ENCODE peak calls at places on chromosomes 7 and 10, in six cellular contexts. F is tibial artery; T is neural progenitor cell; S is K562; V is CD8-positive, alpha-beta T cell; M is RWPE2. H is an unnamed sample.

GRCh38 chr7:75875113-75876080 is 3.4 kb upstream of the RHBDD2 start:
- DNase-seq in F (no peak), T (no peak), S (no peak), V (no peak), M (no peak), H (no peak)

GRCh38 chr10:133058267-133059092 is 29.2 kb upstream of the ADGRA1 start:
- DNase-seq in F (no peak), T (no peak), S (no peak), V (no peak), M (no peak), H (no peak)

GRCh38 chr10:126243976-126244375 is 144.3 kb downstream of the ADAM12 start:
- DNase-seq in F (no peak), T (no peak), S (no peak), V (no peak), M (no peak), H (no peak)

GRCh38 chr7:25786958-25787730 is 364.9 kb upstream of the NFE2L3 start:
- DNase-seq in F (no peak), T (no peak), S (no peak), V (no peak), M (no peak), H (no peak)

GRCh38 chr10:86261933-86262665 is 104.5 kb downstream of the GRID1 start:
- DNase-seq in F (no peak), T (peak; percentile 59), S (peak; percentile 35), V (no peak), M (peak; percentile 32), H (peak; percentile 76)

GRCh38 chr7:828793-829561 is 3.3 kb upstream of the SUN1 start:
- DNase-seq in F (no peak), T (no peak), S (no peak), V (no peak), M (no peak), H (no peak)

GRCh38 chr10:88004451-88004850 is 141.0 kb downstream of the PTEN start:
- DNase-seq in F (no peak), T (no peak), S (no peak), V (no peak), M (no peak), H (no peak)

GRCh38 chr10:8591619-8592018 is 537.1 kb downstream of the GATA3 start:
- DNase-seq in F (no peak), T (no peak), S (no peak), V (no peak), M (no peak), H (no peak)

GRCh38 chr10:71772832-71773220 is 494 bp downstream of the VSIR start:
- DNase-seq in F (no peak), T (no peak), S (no peak), V (no peak), M (no peak), H (no peak)

GRCh38 chr10:8102708-8103401 is 48.4 kb downstream of the GATA3 start:
- DNase-seq in F (no peak), T (no peak), S (no peak), V (no peak), M (no peak), H (no peak)

GRCh38 chr10:125000366-125001312 is 58.7 kb downstream of the ZRANB1 start:
- DNase-seq in F (peak; percentile 41), T (peak; percentile 76), S (no peak), V (no peak), M (no peak), H (peak; percentile 63)

GRCh38 chr10:86367339-86367951 is 850 bp upstream of the GRID1 start:
- DNase-seq in F (peak; percentile 22), T (peak; percentile 59), S (no peak), V (no peak), M (peak; percentile 55), H (peak; percentile 61)

GRCh38 chr7:92904292-92905131 is 68.1 kb upstream of the CDK6 start:
- DNase-seq in F (no peak), T (no peak), S (peak; percentile 88), V (peak; percentile 71), M (peak; percentile 93), H (no peak)

GRCh38 chr7:11507929-11508328 is 324.1 kb downstream of the THSD7A start:
- DNase-seq in F (no peak), T (peak; percentile 30), S (no peak), V (no peak), M (no peak), H (no peak)

GRCh38 chr10:80530251-80530650 is 7.5 kb upstream of the SH2D4B start:
- DNase-seq in F (no peak), T (no peak), S (no peak), V (peak; percentile 9), M (no peak), H (no peak)

GRCh38 chr10:78634835-78635234 is 433.9 kb upstream of the ZMIZ1 start:
- DNase-seq in F (peak; percentile 49), T (no peak), S (no peak), V (no peak), M (no peak), H (no peak)

GRCh38 chr10:12902959-12903358 is 98.6 kb downstream of the CCDC3 start:
- DNase-seq in F (no peak), T (no peak), S (no peak), V (no peak), M (no peak), H (no peak)

GRCh38 chr7:145902123-145902522 is 214.5 kb upstream of the CNTNAP2 start:
- DNase-seq in F (no peak), T (peak; percentile 12), S (no peak), V (no peak), M (no peak), H (no peak)

GRCh38 chr7:124031919-124032318 is 948 bp downstream of the TMEM229A start:
- DNase-seq in F (no peak), T (peak; percentile 32), S (no peak), V (no peak), M (no peak), H (no peak)

GRCh38 chr7:23468721-23469149 is 1.6 kb downstream of the IGF2BP3 start:
- DNase-seq in F (no peak), T (peak; percentile 48), S (peak; percentile 35), V (no peak), M (no peak), H (no peak)

GRCh38 chr7:23470290-23471089 is at the start of gene IGF2BP3:
- DNase-seq in F (no peak), T (peak; percentile 97), S (peak; percentile 97), V (no peak), M (peak; percentile 95), H (no peak)

GRCh38 chr7:23469961-23470250 is 385 bp downstream of the IGF2BP3 start:
- DNase-seq in F (no peak), T (peak; percentile 52), S (no peak), V (no peak), M (no peak), H (no peak)

GRCh38 chr7:23467731-23468720 is 2.3 kb downstream of the IGF2BP3 start:
- DNase-seq in F (no peak), T (peak; percentile 78), S (peak; percentile 77), V (no peak), M (no peak), H (no peak)

DNA sequence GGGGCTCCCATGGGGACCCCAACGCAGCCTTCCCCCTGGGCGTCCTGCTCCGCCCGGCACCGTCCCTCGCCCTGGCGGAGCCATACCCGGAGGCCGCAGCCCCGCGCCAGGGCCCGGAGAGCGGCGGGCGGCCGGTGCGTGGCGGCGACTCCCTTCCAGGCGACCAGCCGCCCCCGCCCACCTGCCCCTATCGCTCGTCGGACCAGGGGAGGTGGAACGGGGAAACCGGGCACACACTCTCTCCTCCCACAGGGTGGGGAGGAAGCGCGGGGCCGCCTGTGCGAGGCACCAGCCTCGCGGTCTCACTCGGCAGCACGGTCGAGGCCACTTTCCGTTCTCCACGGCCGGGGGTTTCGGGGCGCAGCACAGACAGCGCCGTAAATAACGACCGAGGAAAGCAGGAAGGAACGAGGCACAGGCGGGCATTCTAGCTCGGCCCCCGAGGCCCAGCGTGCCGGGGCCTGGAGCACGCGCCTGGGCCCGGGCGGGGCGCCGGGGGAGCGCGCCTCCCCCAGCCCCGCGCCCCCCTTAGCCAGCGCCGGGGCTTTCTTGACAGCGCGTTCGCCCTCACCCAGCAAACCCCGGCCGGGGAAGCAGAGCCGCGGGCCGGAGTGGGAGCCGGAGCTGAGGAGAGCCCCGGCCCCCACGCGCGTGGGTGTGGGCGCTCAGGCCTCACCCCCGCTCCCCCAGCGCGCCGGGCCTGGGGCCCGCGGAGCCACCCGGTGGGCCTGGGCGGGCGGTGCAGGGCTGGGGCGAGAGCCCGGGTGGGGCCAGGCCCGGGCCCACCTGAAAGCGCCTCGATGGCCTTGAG is 936 bp downstream of the IGF2BP3 start:
- DNase-seq in F (no peak), T (peak; percentile 52), S (peak; percentile 69), V (no peak), M (no peak), H (no peak)
- TF ChIP-seq CTCF in F (no peak), T (peak; percentile 16), S (peak; percentile 22), V (no peak), M (peak; percentile 3), H (no peak)

GRCh38 chr7:2524808-2525140 is 5.2 kb downstream of the LFNG start:
- DNase-seq in F (no peak), T (peak; percentile 93), S (no peak), V (no peak), M (no peak), H (no peak)
- H3K4me1 ChIP-seq in F (peaks cover 49% of the 10 kb centered on the region), T (peaks cover 44% of the 10 kb centered on the region), S (peaks cover 92% of the 10 kb centered on the region), V (peaks cover 73% of the 10 kb centered on the region), M (peaks cover 57% of the 10 kb centered on the region), H (peaks cover 99% of the 10 kb centered on the region)

GRCh38 chr7:57344957-57345356 is 105.0 kb upstream of the ZNF716 start:
- DNase-seq in F (no peak), T (no peak), S (no peak), V (no peak), M (no peak), H (no peak)
- TF ChIP-seq CTCF in F (no peak), T (no peak), S (no peak), V (no peak), M (no peak), H (no peak)

GRCh38 chr7:30027915-30028748 is at the start of gene PLEKHA8:
- DNase-seq in F (peak; percentile 80), T (peak; percentile 93), S (peak; percentile 91), V (peak; percentile 84), M (peak; percentile 81), H (peak; percentile 93)

GRCh38 chr7:30023524-30023923 is 3.0 kb downstream of the FKBP14 start:
- DNase-seq in F (no peak), T (no peak), S (peak; percentile 13), V (no peak), M (no peak), H (no peak)

GRCh38 chr7:30027065-30027456 is 559 bp upstream of the FKBP14 start:
- DNase-seq in F (no peak), T (no peak), S (no peak), V (peak; percentile 7), M (no peak), H (no peak)

GRCh38 chr7:30028749-30029635 is 780 bp downstream of the PLEKHA8 start:
- DNase-seq in F (peak; percentile 37), T (peak; percentile 74), S (peak; percentile 62), V (peak; percentile 6), M (peak; percentile 60), H (peak; percentile 82)

DNA sequence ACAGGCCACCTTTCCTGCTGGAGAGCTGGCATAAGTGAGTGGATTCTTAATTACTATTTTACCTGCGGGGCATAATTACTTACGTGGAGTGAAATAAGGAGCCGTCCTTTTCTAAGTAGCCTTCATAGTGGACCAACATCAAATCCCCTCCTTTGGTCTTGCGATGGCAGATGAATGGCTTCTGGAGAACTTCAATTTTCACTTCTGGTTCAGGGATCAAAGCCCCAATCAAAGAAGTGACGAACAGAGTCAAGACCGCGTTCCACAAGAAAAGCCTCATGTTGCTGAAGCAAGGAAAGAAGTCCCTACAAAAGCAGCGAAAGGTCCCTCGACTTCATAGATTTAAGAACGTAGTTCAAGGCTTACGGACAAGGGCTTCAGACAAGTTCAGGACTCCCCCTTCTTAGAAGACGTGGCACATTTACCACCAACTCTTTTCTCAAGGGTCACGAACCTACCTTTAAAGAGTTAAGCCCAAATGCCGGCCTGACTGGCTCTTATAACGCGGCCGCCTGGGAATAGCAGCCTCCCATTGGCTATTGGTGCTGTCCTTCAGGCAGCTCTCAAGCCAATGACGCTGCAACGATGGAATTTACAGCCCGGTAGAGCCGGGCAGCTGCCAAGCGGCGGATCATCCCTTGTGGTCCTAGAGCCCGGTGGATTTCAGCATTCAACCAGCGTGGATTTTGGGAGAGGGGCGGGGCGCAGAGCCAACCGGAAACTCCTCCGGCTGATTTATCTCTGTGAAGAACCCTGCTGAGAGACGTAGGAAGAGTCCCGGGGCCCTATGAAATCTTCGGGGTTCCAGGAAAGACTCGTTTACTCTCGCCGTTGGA is at the start of gene FKBP14:
- DNase-seq in F (peak; percentile 97), T (peak; percentile 99), S (peak; percentile 99), V (peak; percentile 85), M (peak; percentile 97), H (peak; percentile 99)
- H3K4me1 ChIP-seq in F (peaks cover 54% of the 10 kb centered on the region), T (peaks cover 34% of the 10 kb centered on the region), S (peaks cover 17% of the 10 kb centered on the region), V (peaks cover 12% of the 10 kb centered on the region), M (peaks cover 11% of the 10 kb centered on the region), H (peaks cover 48% of the 10 kb centered on the region)